ENCODE peak calls at places on chromosome 6, in five cellular contexts. One of them, this sample, is unnamed.

GRCh38 chr6:15255481-15256414 is 9.9 kb downstream of the JARID2 start:
- DNase-seq in cardiac fibroblast: no peak
- DNase-seq in HFF-Myc: no peak
- DNase-seq in progenitor cell of endocrine pancreas: no peak
- DNase-seq in natural killer cell: no peak
- DNase-seq in this sample: no peak

GRCh38 chr6:106629859-106630163 is 433 bp downstream of the QRSL1 start:
- DNase-seq in HFF-Myc: no peak
- DNase-seq in cardiac fibroblast: no peak
- DNase-seq in natural killer cell: no peak
- DNase-seq in progenitor cell of endocrine pancreas: no peak
- DNase-seq in this sample: no peak

GRCh38 chr6:138563231-138563630 is 63.9 kb upstream of the NHSL1 start:
- DNase-seq in cardiac fibroblast: no peak
- DNase-seq in HFF-Myc: no peak
- DNase-seq in natural killer cell: no peak
- DNase-seq in progenitor cell of endocrine pancreas: no peak
- DNase-seq in this sample: no peak

GRCh38 chr6:170207586-170207985 is 83.3 kb downstream of the DLL1 start:
- DNase-seq in progenitor cell of endocrine pancreas: no peak
- DNase-seq in cardiac fibroblast: no peak
- DNase-seq in natural killer cell: no peak
- DNase-seq in HFF-Myc: no peak
- DNase-seq in this sample: no peak

GRCh38 chr6:11785953-11786579 is 7.5 kb upstream of the ADTRP start:
- DNase-seq in natural killer cell: no peak
- DNase-seq in cardiac fibroblast: no peak
- DNase-seq in HFF-Myc: no peak
- DNase-seq in progenitor cell of endocrine pancreas: no peak
- DNase-seq in this sample: no peak

GRCh38 chr6:138944412-138944811 is 43.6 kb downstream of the REPS1 start:
- DNase-seq in natural killer cell: no peak
- DNase-seq in HFF-Myc: no peak
- DNase-seq in progenitor cell of endocrine pancreas: no peak
- DNase-seq in cardiac fibroblast: peak
- DNase-seq in this sample: no peak

GRCh38 chr6:119308994-119309657 is 40.4 kb downstream of the MAN1A1 start:
- DNase-seq in progenitor cell of endocrine pancreas: no peak
- DNase-seq in cardiac fibroblast: peak
- DNase-seq in HFF-Myc: no peak
- DNase-seq in natural killer cell: no peak
- DNase-seq in this sample: no peak

GRCh38 chr6:8670792-8671191 is 235.4 kb upstream of the SLC35B3 start:
- DNase-seq in natural killer cell: no peak
- DNase-seq in progenitor cell of endocrine pancreas: no peak
- DNase-seq in HFF-Myc: no peak
- DNase-seq in cardiac fibroblast: no peak
- DNase-seq in this sample: no peak

GRCh38 chr6:76162811-76163210 is 90.3 kb upstream of the IMPG1 start:
- DNase-seq in natural killer cell: no peak
- DNase-seq in cardiac fibroblast: no peak
- DNase-seq in HFF-Myc: no peak
- DNase-seq in progenitor cell of endocrine pancreas: no peak
- DNase-seq in this sample: no peak

GRCh38 chr6:26336355-26337198 is 28.4 kb upstream of the BTN3A2 start:
- DNase-seq in natural killer cell: no peak
- DNase-seq in cardiac fibroblast: peak
- DNase-seq in progenitor cell of endocrine pancreas: no peak
- DNase-seq in HFF-Myc: peak
- DNase-seq in this sample: no peak

GRCh38 chr6:130041594-130041993 is 23.2 kb downstream of the L3MBTL3 start:
- DNase-seq in HFF-Myc: no peak
- DNase-seq in cardiac fibroblast: no peak
- DNase-seq in progenitor cell of endocrine pancreas: no peak
- DNase-seq in natural killer cell: no peak
- DNase-seq in this sample: no peak

GRCh38 chr6:11139051-11139960 is 27.8 kb upstream of the ERVFRD-1 start:
- DNase-seq in progenitor cell of endocrine pancreas: no peak
- DNase-seq in natural killer cell: no peak
- DNase-seq in cardiac fibroblast: peak
- DNase-seq in HFF-Myc: no peak
- DNase-seq in this sample: no peak

GRCh38 chr6:5529015-5529414 is 267.7 kb downstream of the FARS2 start:
- DNase-seq in HFF-Myc: no peak
- DNase-seq in progenitor cell of endocrine pancreas: no peak
- DNase-seq in natural killer cell: no peak
- DNase-seq in cardiac fibroblast: peak
- DNase-seq in this sample: no peak

GRCh38 chr6:24197892-24198291 is 71.9 kb downstream of the NRSN1 start:
- DNase-seq in progenitor cell of endocrine pancreas: no peak
- DNase-seq in cardiac fibroblast: no peak
- DNase-seq in natural killer cell: no peak
- DNase-seq in HFF-Myc: no peak
- DNase-seq in this sample: no peak

GRCh38 chr6:33935439-33936080 is 131.8 kb upstream of the MLN start:
- DNase-seq in cardiac fibroblast: no peak
- DNase-seq in natural killer cell: no peak
- DNase-seq in progenitor cell of endocrine pancreas: no peak
- DNase-seq in HFF-Myc: no peak
- DNase-seq in this sample: no peak

GRCh38 chr6:89317067-89317466 is 2.0 kb upstream of the GABRR2 start:
- DNase-seq in HFF-Myc: no peak
- DNase-seq in progenitor cell of endocrine pancreas: no peak
- DNase-seq in cardiac fibroblast: no peak
- DNase-seq in natural killer cell: no peak
- DNase-seq in this sample: no peak

GRCh38 chr6:7727951-7728854 is 2.3 kb downstream of the BMP6 start:
- DNase-seq in progenitor cell of endocrine pancreas: peak
- DNase-seq in HFF-Myc: no peak
- DNase-seq in natural killer cell: no peak
- DNase-seq in cardiac fibroblast: peak
- DNase-seq in this sample: no peak

GRCh38 chr6:958531-958930 is 265.6 kb upstream of the EXOC2 start:
- DNase-seq in HFF-Myc: peak
- DNase-seq in cardiac fibroblast: no peak
- DNase-seq in progenitor cell of endocrine pancreas: no peak
- DNase-seq in natural killer cell: no peak
- DNase-seq in this sample: no peak

GRCh38 chr6:167073679-167074274 is 49.1 kb upstream of the CCR6 start:
- DNase-seq in progenitor cell of endocrine pancreas: no peak
- DNase-seq in natural killer cell: no peak
- DNase-seq in HFF-Myc: no peak
- DNase-seq in cardiac fibroblast: no peak
- DNase-seq in this sample: no peak

GRCh38 chr6:32393660-32394420 is 13.1 kb downstream of the BTNL2 start:
- DNase-seq in HFF-Myc: no peak
- DNase-seq in natural killer cell: no peak
- DNase-seq in cardiac fibroblast: peak
- DNase-seq in progenitor cell of endocrine pancreas: no peak
- DNase-seq in this sample: no peak
- TF ChIP-seq CTCF in HFF-Myc: no peak
- TF ChIP-seq CTCF in natural killer cell: no peak
- TF ChIP-seq CTCF in cardiac fibroblast: no peak
- TF ChIP-seq CTCF in progenitor cell of endocrine pancreas: no peak
- TF ChIP-seq CTCF in this sample: no peak

GRCh38 chr6:62393608-62394007 is 107.6 kb upstream of the KHDRBS2 start:
- DNase-seq in cardiac fibroblast: no peak
- DNase-seq in HFF-Myc: no peak
- DNase-seq in progenitor cell of endocrine pancreas: no peak
- DNase-seq in natural killer cell: no peak
- DNase-seq in this sample: no peak
- TF ChIP-seq CTCF in cardiac fibroblast: no peak
- TF ChIP-seq CTCF in HFF-Myc: no peak
- TF ChIP-seq CTCF in progenitor cell of endocrine pancreas: no peak
- TF ChIP-seq CTCF in natural killer cell: no peak
- TF ChIP-seq CTCF in this sample: no peak

DNA sequence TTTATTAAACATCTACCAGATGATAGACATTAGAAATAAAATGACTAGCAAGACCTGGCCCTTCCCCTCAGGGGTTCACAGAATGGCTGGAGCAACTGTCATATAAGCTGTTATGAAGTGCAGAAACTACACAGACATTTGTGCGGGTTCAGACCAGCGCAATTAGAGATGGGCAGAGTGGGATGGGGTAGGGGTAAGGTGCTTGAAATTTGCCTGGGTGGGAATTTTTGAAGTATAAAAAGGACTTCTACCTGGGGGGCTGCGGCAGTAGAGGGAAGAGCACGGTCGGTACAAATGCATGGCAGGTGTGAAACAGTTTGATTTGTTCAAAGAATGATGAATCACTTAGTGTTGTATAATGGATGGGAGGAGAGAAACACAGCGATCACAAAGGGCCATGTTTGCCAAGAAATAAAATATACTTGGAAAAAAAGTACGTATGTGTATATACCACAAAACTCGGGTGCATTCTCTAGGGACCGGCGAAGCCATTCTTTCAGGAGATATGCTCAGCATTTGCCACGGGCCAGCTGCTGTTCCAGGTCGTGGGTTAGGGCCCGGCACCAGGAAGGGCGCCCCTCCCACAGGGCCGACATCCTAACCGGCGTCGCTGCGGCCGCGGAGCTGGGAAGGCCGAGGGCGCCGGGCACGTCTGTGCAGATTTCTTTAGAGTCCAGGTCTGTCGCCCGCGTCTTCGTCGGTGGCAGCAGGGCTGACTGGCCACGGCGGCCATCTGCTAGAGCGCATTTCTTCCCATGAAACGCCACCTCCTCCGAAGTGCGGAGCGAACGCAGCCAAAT is 809 bp upstream of the NOL7 start:
- DNase-seq in progenitor cell of endocrine pancreas: peak
- DNase-seq in natural killer cell: no peak
- DNase-seq in cardiac fibroblast: peak
- DNase-seq in HFF-Myc: no peak
- DNase-seq in this sample: peak
- TF ChIP-seq CTCF in progenitor cell of endocrine pancreas: no peak
- TF ChIP-seq CTCF in natural killer cell: no peak
- TF ChIP-seq CTCF in cardiac fibroblast: no peak
- TF ChIP-seq CTCF in HFF-Myc: no peak
- TF ChIP-seq CTCF in this sample: no peak

GRCh38 chr6:113306552-113307145 is 550.5 kb upstream of the MARCKS start:
- DNase-seq in cardiac fibroblast: peak
- DNase-seq in HFF-Myc: no peak
- DNase-seq in natural killer cell: peak
- DNase-seq in progenitor cell of endocrine pancreas: peak
- DNase-seq in this sample: no peak
- TF ChIP-seq CTCF in cardiac fibroblast: peak
- TF ChIP-seq CTCF in HFF-Myc: peak
- TF ChIP-seq CTCF in natural killer cell: no peak
- TF ChIP-seq CTCF in progenitor cell of endocrine pancreas: peak
- TF ChIP-seq CTCF in this sample: peak

GRCh38 chr6:37059344-37060194 is 54.1 kb downstream of the FGD2 start:
- DNase-seq in cardiac fibroblast: peak
- DNase-seq in natural killer cell: no peak
- DNase-seq in progenitor cell of endocrine pancreas: no peak
- DNase-seq in HFF-Myc: peak
- DNase-seq in this sample: no peak
- TF ChIP-seq CTCF in cardiac fibroblast: peak
- TF ChIP-seq CTCF in natural killer cell: no peak
- TF ChIP-seq CTCF in progenitor cell of endocrine pancreas: peak
- TF ChIP-seq CTCF in HFF-Myc: peak
- TF ChIP-seq CTCF in this sample: peak

GRCh38 chr6:149046822-149047246 is 270.7 kb upstream of the TAB2 start:
- DNase-seq in HFF-Myc: no peak
- DNase-seq in natural killer cell: no peak
- DNase-seq in cardiac fibroblast: no peak
- DNase-seq in progenitor cell of endocrine pancreas: no peak
- DNase-seq in this sample: no peak

GRCh38 chr6:149043476-149044130 is 273.9 kb upstream of the TAB2 start:
- DNase-seq in progenitor cell of endocrine pancreas: no peak
- DNase-seq in cardiac fibroblast: peak
- DNase-seq in natural killer cell: no peak
- DNase-seq in HFF-Myc: no peak
- DNase-seq in this sample: no peak

GRCh38 chr6:149044394-149044965 is 273.0 kb upstream of the TAB2 start:
- DNase-seq in HFF-Myc: no peak
- DNase-seq in cardiac fibroblast: no peak
- DNase-seq in natural killer cell: no peak
- DNase-seq in progenitor cell of endocrine pancreas: no peak
- DNase-seq in this sample: no peak

GRCh38 chr6:149046164-149046821 is 271.2 kb upstream of the TAB2 start:
- DNase-seq in HFF-Myc: no peak
- DNase-seq in cardiac fibroblast: no peak
- DNase-seq in natural killer cell: no peak
- DNase-seq in progenitor cell of endocrine pancreas: no peak
- DNase-seq in this sample: no peak

GRCh38 chr6:149045404-149045803 is 272.1 kb upstream of the TAB2 start:
- DNase-seq in natural killer cell: no peak
- DNase-seq in progenitor cell of endocrine pancreas: no peak
- DNase-seq in cardiac fibroblast: no peak
- DNase-seq in HFF-Myc: no peak
- DNase-seq in this sample: no peak
- TF ChIP-seq CTCF in natural killer cell: no peak
- TF ChIP-seq CTCF in progenitor cell of endocrine pancreas: peak
- TF ChIP-seq CTCF in cardiac fibroblast: no peak
- TF ChIP-seq CTCF in HFF-Myc: no peak
- TF ChIP-seq CTCF in this sample: no peak

This sample was measured in type B pancreatic cell.